ENCODE peak calls at places on chromosome 21, in five cellular contexts. T is tibial nerve, F is H9, Q is right lobe of liver, K is Caco-2. C is an unnamed sample.

GRCh38 chr21:21324297-21324696 is 326.1 kb downstream of the NCAM2 start:
- DNase-seq in F (peak; percentile 36), K (no peak), Q (no peak), T (no peak), C (no peak)

GRCh38 chr21:17570773-17571172 is 41.9 kb downstream of the BTG3 start:
- DNase-seq in K (no peak), T (no peak), Q (no peak), F (no peak), C (no peak)

GRCh38 chr21:16279658-16280581 is 550.1 kb downstream of the USP25 start:
- DNase-seq in K (no peak), Q (no peak), T (no peak), F (no peak), C (no peak)

GRCh38 chr21:35102488-35103407 is 53.6 kb upstream of the RUNX1 start:
- DNase-seq in Q (no peak), T (no peak), K (no peak), F (no peak), C (no peak)

GRCh38 chr21:44010429-44010828 is 1.7 kb upstream of the TRAPPC10 start:
- DNase-seq in T (no peak), Q (no peak), F (peak; percentile 53), K (no peak), C (peak; percentile 59)

GRCh38 chr21:23607782-23608181 is 1999.5 kb downstream of the MRPL39 start:
- DNase-seq in F (no peak), Q (no peak), T (no peak), K (no peak), C (no peak)

GRCh38 chr21:40620386-40621145 is 226.4 kb downstream of the DSCAM start:
- DNase-seq in K (no peak), Q (no peak), T (no peak), F (no peak), C (no peak)

GRCh38 chr21:35400233-35400939 is 351.3 kb upstream of the RUNX1 start:
- DNase-seq in Q (no peak), K (peak; percentile 39), F (no peak), T (no peak), C (no peak)

GRCh38 chr21:43731891-43732711 is 13.2 kb downstream of the PDXK start:
- DNase-seq in Q (no peak), T (no peak), K (no peak), F (no peak), C (no peak)

GRCh38 chr21:22728091-22728490 is 1729.9 kb downstream of the NCAM2 start:
- DNase-seq in T (no peak), F (no peak), Q (no peak), K (no peak), C (no peak)

GRCh38 chr21:14376854-14377253 is 6.1 kb downstream of the HSPA13 start:
- DNase-seq in Q (no peak), T (no peak), F (no peak), K (no peak), C (no peak)

GRCh38 chr21:17828223-17828622 is 9.1 kb upstream of the C21orf91 start:
- DNase-seq in Q (peak; percentile 57), F (no peak), T (no peak), K (no peak), C (no peak)

GRCh38 chr21:40512590-40512989 is 334.4 kb downstream of the DSCAM start:
- DNase-seq in Q (no peak), F (peak; percentile 54), T (no peak), K (no peak), C (no peak)

GRCh38 chr21:17512245-17513213 is at the start of gene CXADR:
- DNase-seq in K (peak; percentile 95), T (no peak), F (peak; percentile 93), Q (peak; percentile 96), C (no peak)

GRCh38 chr21:17352937-17353655 is 159.7 kb upstream of the CXADR start:
- DNase-seq in K (no peak), Q (no peak), F (no peak), T (no peak), C (no peak)

GRCh38 chr21:35159881-35160280 is 110.8 kb upstream of the RUNX1 start:
- DNase-seq in Q (no peak), K (no peak), T (no peak), F (no peak), C (no peak)

GRCh38 chr21:43644609-43645008 is 14.7 kb downstream of the HSF2BP start:
- DNase-seq in F (no peak), T (no peak), Q (no peak), K (no peak), C (no peak)

GRCh38 chr21:35204850-35205564 is 155.9 kb upstream of the RUNX1 start:
- DNase-seq in K (no peak), F (no peak), Q (peak; percentile 53), T (peak; percentile 34), C (no peak)

GRCh38 chr21:29360799-29361765 is 62.4 kb downstream of the BACH1 start:
- DNase-seq in K (peak; percentile 45), T (no peak), F (no peak), Q (no peak), C (no peak)

GRCh38 chr21:22791986-22792560 is 1793.9 kb downstream of the NCAM2 start:
- DNase-seq in F (no peak), Q (no peak), K (no peak), T (no peak), C (no peak)

GRCh38 chr21:15183712-15184353 is 119.0 kb upstream of the NRIP1 start:
- DNase-seq in F (no peak), Q (no peak), T (no peak), K (no peak), C (no peak)

GRCh38 chr21:17612023-17612564 is 607 bp downstream of the BTG3 start:
- DNase-seq in F (peak; percentile 31), K (peak; percentile 35), Q (peak; percentile 50), T (no peak), C (no peak)

GRCh38 chr21:37562920-37563640 is 196.5 kb downstream of the DYRK1A start:
- DNase-seq in Q (no peak), F (no peak), K (no peak), T (no peak), C (no peak)

GRCh38 chr21:35232545-35233176 is 183.6 kb upstream of the RUNX1 start:
- DNase-seq in T (no peak), Q (no peak), K (peak; percentile 79), F (no peak), C (no peak)

GRCh38 chr21:17495680-17496079 is 17.2 kb upstream of the CXADR start:
- DNase-seq in F (no peak), T (no peak), Q (no peak), K (no peak), C (no peak)

GRCh38 chr21:16588433-16588860 is 858.7 kb downstream of the USP25 start:
- DNase-seq in K (peak; percentile 40), Q (peak; percentile 46), T (peak; percentile 56), F (peak; percentile 59), C (peak; percentile 86)

GRCh38 chr21:20971296-20971921 is 26.8 kb upstream of the NCAM2 start:
- DNase-seq in F (peak; percentile 35), Q (no peak), K (peak; percentile 42), T (peak; percentile 56), C (no peak)

GRCh38 chr21:40717008-40717407 is 129.9 kb downstream of the DSCAM start:
- DNase-seq in Q (no peak), F (no peak), T (no peak), K (no peak), C (no peak)

GRCh38 chr21:17506936-17507335 is 5.9 kb upstream of the CXADR start:
- DNase-seq in Q (no peak), F (no peak), T (no peak), K (peak; percentile 48), C (no peak)

GRCh38 chr21:40102682-40103081 is 235.4 kb downstream of the PCP4 start:
- DNase-seq in T (no peak), F (no peak), K (no peak), Q (no peak), C (no peak)

GRCh38 chr21:19286901-19287300 is 883.3 kb upstream of the TMPRSS15 start:
- DNase-seq in K (no peak), F (no peak), Q (no peak), T (no peak), C (no peak)

GRCh38 chr21:35294231-35294898 is 245.3 kb upstream of the RUNX1 start:
- DNase-seq in F (no peak), Q (no peak), T (no peak), K (peak; percentile 51), C (no peak)

GRCh38 chr21:26909972-26910371 is 56.9 kb downstream of the ADAMTS5 start:
- DNase-seq in Q (no peak), T (no peak), K (peak; percentile 44), F (peak; percentile 53), C (no peak)
- TF ChIP-seq CTCF in Q (no peak), T (no peak), K (no peak), F (peak; percentile 56), C (peak; percentile 68)

GRCh38 chr21:33856893-33857527 is 58.6 kb downstream of the ATP5PO start:
- DNase-seq in F (no peak), Q (no peak), K (no peak), T (no peak), C (peak; percentile 41)

GRCh38 chr21:33854604-33855003 is 61.0 kb downstream of the ATP5PO start:
- DNase-seq in K (no peak), Q (no peak), T (no peak), F (no peak), C (no peak)

GRCh38 chr21:33857846-33858671 is 57.5 kb downstream of the ATP5PO start:
- DNase-seq in F (peak; percentile 45), T (no peak), Q (no peak), K (no peak), C (peak; percentile 64)

GRCh38 chr21:33852495-33852894 is 63.1 kb downstream of the ATP5PO start:
- DNase-seq in Q (no peak), K (no peak), T (no peak), F (no peak), C (no peak)

GRCh38 chr21:33855190-33855589 is 60.4 kb downstream of the ATP5PO start:
- DNase-seq in K (no peak), T (no peak), F (peak; percentile 45), Q (no peak), C (peak; percentile 61)
- TF ChIP-seq CTCF in K (peak; percentile 19), T (no peak), F (peak; percentile 58), Q (no peak), C (no peak)

GRCh38 chr21:41933259-41934079 is 20.3 kb downstream of the C2CD2 start:
- DNase-seq in K (no peak), T (no peak), Q (no peak), F (no peak), C (no peak)
- TF ChIP-seq CTCF in K (no peak), T (no peak), Q (no peak), F (no peak), C (peak; percentile 76)

DNA sequence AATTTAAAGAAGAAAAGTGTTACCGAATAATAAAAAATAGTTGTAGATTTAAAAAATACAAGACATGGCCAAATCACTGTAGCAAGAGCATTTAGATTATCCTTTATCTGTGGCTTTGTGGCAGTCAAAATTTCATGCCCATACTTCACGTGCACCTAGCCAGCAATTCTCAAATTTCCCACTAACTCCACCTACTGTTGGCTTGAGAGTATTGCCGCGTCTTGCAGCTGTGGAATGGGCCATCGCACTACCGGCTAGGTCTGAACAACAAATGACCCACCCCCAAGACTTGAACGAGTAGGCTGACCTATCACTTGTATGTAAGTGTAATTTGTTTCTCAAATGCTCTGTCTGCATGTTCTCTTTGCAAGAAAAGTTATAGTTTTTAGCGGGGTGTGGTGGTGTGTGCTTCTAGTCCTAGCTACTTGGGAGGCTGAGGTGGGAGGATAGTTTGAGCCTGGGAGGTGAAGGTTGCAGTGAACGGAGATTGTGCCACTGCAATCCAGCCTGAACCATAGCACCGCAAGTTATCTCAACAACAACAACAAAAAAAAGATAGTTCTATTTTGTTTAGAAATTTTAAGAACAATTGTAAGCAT is 4.1 kb downstream of the KRTAP13-4 start:
- DNase-seq in Q (no peak), F (peak; percentile 76), K (peak; percentile 41), T (no peak), C (no peak)
- TF ChIP-seq CTCF in Q (peak; percentile 52), F (peak; percentile 73), K (peak; percentile 52), T (no peak), C (peak; percentile 83)